ENCODE peak calls at places on chromosomes 12 and 14, in eight cellular contexts. One of them, this sample, is unnamed.

GRCh38 chr12:26831959-26832816 is 806 bp downstream of the ITPR2 start:
- DNase-seq in adipocyte: peak; percentile 80
- DNase-seq in lower leg skin: peak; percentile 51
- DNase-seq in heart left ventricle: peak; percentile 81
- DNase-seq in psoas muscle: peak; percentile 54
- DNase-seq in astrocyte of the spinal cord: peak; percentile 75
- DNase-seq in retinal pigment epithelial cell: no peak
- DNase-seq in GM06990: peak; percentile 83
- DNase-seq in this sample: peak; percentile 76

GRCh38 chr12:92055877-92056276 is 89.8 kb downstream of the BTG1 start:
- DNase-seq in lower leg skin: no peak
- DNase-seq in psoas muscle: no peak
- DNase-seq in GM06990: no peak
- DNase-seq in heart left ventricle: no peak
- DNase-seq in adipocyte: no peak
- DNase-seq in retinal pigment epithelial cell: no peak
- DNase-seq in astrocyte of the spinal cord: no peak
- DNase-seq in this sample: no peak

GRCh38 chr12:96889273-96889933 is 17.7 kb upstream of the NEDD1 start:
- DNase-seq in lower leg skin: no peak
- DNase-seq in psoas muscle: no peak
- DNase-seq in retinal pigment epithelial cell: peak; percentile 60
- DNase-seq in adipocyte: peak; percentile 62
- DNase-seq in heart left ventricle: no peak
- DNase-seq in astrocyte of the spinal cord: peak; percentile 64
- DNase-seq in GM06990: no peak
- DNase-seq in this sample: no peak

GRCh38 chr12:75115748-75116147 is 93.9 kb downstream of the KCNC2 start:
- DNase-seq in retinal pigment epithelial cell: no peak
- DNase-seq in psoas muscle: no peak
- DNase-seq in heart left ventricle: no peak
- DNase-seq in GM06990: no peak
- DNase-seq in lower leg skin: no peak
- DNase-seq in astrocyte of the spinal cord: no peak
- DNase-seq in adipocyte: no peak
- DNase-seq in this sample: no peak

GRCh38 chr12:106039242-106039641 is 99.5 kb downstream of the NUAK1 start:
- DNase-seq in astrocyte of the spinal cord: no peak
- DNase-seq in adipocyte: no peak
- DNase-seq in lower leg skin: no peak
- DNase-seq in retinal pigment epithelial cell: no peak
- DNase-seq in GM06990: no peak
- DNase-seq in psoas muscle: peak; percentile 28
- DNase-seq in heart left ventricle: no peak
- DNase-seq in this sample: no peak

GRCh38 chr12:6792522-6793201 is 3.3 kb downstream of the CD4 start:
- DNase-seq in psoas muscle: peak; percentile 39
- DNase-seq in lower leg skin: no peak
- DNase-seq in astrocyte of the spinal cord: peak; percentile 9
- DNase-seq in heart left ventricle: no peak
- DNase-seq in adipocyte: peak; percentile 3
- DNase-seq in retinal pigment epithelial cell: no peak
- DNase-seq in GM06990: no peak
- DNase-seq in this sample: no peak

GRCh38 chr14:52025310-52025709 is 36.0 kb downstream of the RTRAF start:
- DNase-seq in GM06990: no peak
- DNase-seq in adipocyte: peak; percentile 64
- DNase-seq in heart left ventricle: no peak
- DNase-seq in lower leg skin: no peak
- DNase-seq in retinal pigment epithelial cell: no peak
- DNase-seq in astrocyte of the spinal cord: peak; percentile 95
- DNase-seq in psoas muscle: no peak
- DNase-seq in this sample: peak; percentile 97

GRCh38 chr14:95519699-95520098 is 3.2 kb upstream of the SYNE3 start:
- DNase-seq in psoas muscle: peak; percentile 85
- DNase-seq in adipocyte: peak; percentile 95
- DNase-seq in retinal pigment epithelial cell: no peak
- DNase-seq in heart left ventricle: peak; percentile 78
- DNase-seq in astrocyte of the spinal cord: peak; percentile 81
- DNase-seq in GM06990: peak; percentile 55
- DNase-seq in lower leg skin: peak; percentile 89
- DNase-seq in this sample: peak; percentile 89

GRCh38 chr14:29925736-29926135 is 1.9 kb downstream of the PRKD1 start:
- DNase-seq in adipocyte: peak; percentile 36
- DNase-seq in GM06990: no peak
- DNase-seq in psoas muscle: no peak
- DNase-seq in astrocyte of the spinal cord: no peak
- DNase-seq in lower leg skin: no peak
- DNase-seq in heart left ventricle: no peak
- DNase-seq in retinal pigment epithelial cell: no peak
- DNase-seq in this sample: no peak

GRCh38 chr14:86934196-86934595 is 1058.8 kb downstream of the GALC start:
- DNase-seq in lower leg skin: no peak
- DNase-seq in GM06990: no peak
- DNase-seq in psoas muscle: no peak
- DNase-seq in astrocyte of the spinal cord: no peak
- DNase-seq in retinal pigment epithelial cell: no peak
- DNase-seq in adipocyte: no peak
- DNase-seq in heart left ventricle: no peak
- DNase-seq in this sample: no peak

GRCh38 chr14:58752782-58753181 is 115.0 kb downstream of the DACT1 start:
- DNase-seq in psoas muscle: peak; percentile 73
- DNase-seq in heart left ventricle: peak; percentile 88
- DNase-seq in adipocyte: no peak
- DNase-seq in lower leg skin: peak; percentile 72
- DNase-seq in GM06990: no peak
- DNase-seq in retinal pigment epithelial cell: peak; percentile 34
- DNase-seq in astrocyte of the spinal cord: no peak
- DNase-seq in this sample: no peak

GRCh38 chr12:47905313-47905730 is 528 bp upstream of the VDR start:
- DNase-seq in retinal pigment epithelial cell: no peak
- DNase-seq in lower leg skin: no peak
- DNase-seq in astrocyte of the spinal cord: peak; percentile 8
- DNase-seq in heart left ventricle: peak; percentile 74
- DNase-seq in adipocyte: peak; percentile 30
- DNase-seq in psoas muscle: peak; percentile 39
- DNase-seq in GM06990: peak; percentile 38
- DNase-seq in this sample: no peak

GRCh38 chr14:101442451-101442850 is 118.8 kb upstream of the DIO3 start:
- DNase-seq in psoas muscle: no peak
- DNase-seq in retinal pigment epithelial cell: no peak
- DNase-seq in GM06990: peak; percentile 21
- DNase-seq in lower leg skin: no peak
- DNase-seq in astrocyte of the spinal cord: no peak
- DNase-seq in adipocyte: no peak
- DNase-seq in heart left ventricle: no peak
- DNase-seq in this sample: no peak

GRCh38 chr14:23306412-23307145 is at the start of gene BCL2L2:
- DNase-seq in heart left ventricle: peak; percentile 94
- DNase-seq in adipocyte: peak; percentile 96
- DNase-seq in psoas muscle: peak; percentile 94
- DNase-seq in GM06990: peak; percentile 72
- DNase-seq in retinal pigment epithelial cell: peak; percentile 59
- DNase-seq in lower leg skin: peak; percentile 93
- DNase-seq in astrocyte of the spinal cord: peak; percentile 91
- DNase-seq in this sample: peak; percentile 94

GRCh38 chr12:27517961-27518668 is 5.9 kb upstream of the PPFIBP1 start:
- DNase-seq in psoas muscle: no peak
- DNase-seq in lower leg skin: no peak
- DNase-seq in adipocyte: no peak
- DNase-seq in astrocyte of the spinal cord: no peak
- DNase-seq in GM06990: no peak
- DNase-seq in heart left ventricle: no peak
- DNase-seq in retinal pigment epithelial cell: no peak
- DNase-seq in this sample: no peak

GRCh38 chr12:102167821-102168605 is 29.6 kb downstream of the PMCH start:
- DNase-seq in psoas muscle: no peak
- DNase-seq in retinal pigment epithelial cell: no peak
- DNase-seq in GM06990: peak; percentile 7
- DNase-seq in adipocyte: peak; percentile 56
- DNase-seq in lower leg skin: no peak
- DNase-seq in astrocyte of the spinal cord: peak; percentile 14
- DNase-seq in heart left ventricle: no peak
- DNase-seq in this sample: peak; percentile 40

GRCh38 chr14:29896354-29896768 is 31.3 kb downstream of the PRKD1 start:
- DNase-seq in heart left ventricle: no peak
- DNase-seq in adipocyte: no peak
- DNase-seq in retinal pigment epithelial cell: no peak
- DNase-seq in astrocyte of the spinal cord: no peak
- DNase-seq in lower leg skin: no peak
- DNase-seq in psoas muscle: no peak
- DNase-seq in GM06990: no peak
- DNase-seq in this sample: no peak

GRCh38 chr14:99517046-99517642 is 35.9 kb downstream of the CCNK start:
- DNase-seq in adipocyte: no peak
- DNase-seq in psoas muscle: no peak
- DNase-seq in lower leg skin: no peak
- DNase-seq in retinal pigment epithelial cell: no peak
- DNase-seq in astrocyte of the spinal cord: no peak
- DNase-seq in GM06990: no peak
- DNase-seq in heart left ventricle: peak; percentile 57
- DNase-seq in this sample: no peak

GRCh38 chr12:92134638-92135274 is 10.9 kb downstream of the BTG1 start:
- DNase-seq in GM06990: no peak
- DNase-seq in psoas muscle: no peak
- DNase-seq in retinal pigment epithelial cell: no peak
- DNase-seq in astrocyte of the spinal cord: peak; percentile 84
- DNase-seq in heart left ventricle: no peak
- DNase-seq in lower leg skin: no peak
- DNase-seq in adipocyte: peak; percentile 65
- DNase-seq in this sample: no peak

GRCh38 chr12:96502477-96502876 is 13.1 kb downstream of the CFAP54 start:
- DNase-seq in adipocyte: no peak
- DNase-seq in GM06990: peak; percentile 58
- DNase-seq in heart left ventricle: no peak
- DNase-seq in lower leg skin: no peak
- DNase-seq in psoas muscle: no peak
- DNase-seq in retinal pigment epithelial cell: no peak
- DNase-seq in astrocyte of the spinal cord: no peak
- DNase-seq in this sample: no peak

GRCh38 chr14:60506985-60507829 is 1.7 kb upstream of the SIX6 start:
- DNase-seq in heart left ventricle: no peak
- DNase-seq in psoas muscle: no peak
- DNase-seq in GM06990: no peak
- DNase-seq in astrocyte of the spinal cord: no peak
- DNase-seq in retinal pigment epithelial cell: no peak
- DNase-seq in adipocyte: no peak
- DNase-seq in lower leg skin: no peak
- DNase-seq in this sample: no peak

GRCh38 chr12:112219195-112219594 is 93.8 kb downstream of the TRAFD1 start:
- DNase-seq in GM06990: no peak
- DNase-seq in astrocyte of the spinal cord: no peak
- DNase-seq in lower leg skin: no peak
- DNase-seq in psoas muscle: no peak
- DNase-seq in heart left ventricle: no peak
- DNase-seq in retinal pigment epithelial cell: no peak
- DNase-seq in adipocyte: no peak
- DNase-seq in this sample: no peak

GRCh38 chr12:46430340-46430948 is 57.9 kb upstream of the SLC38A2 start:
- DNase-seq in adipocyte: peak; percentile 76
- DNase-seq in astrocyte of the spinal cord: peak; percentile 84
- DNase-seq in psoas muscle: no peak
- DNase-seq in retinal pigment epithelial cell: peak; percentile 55
- DNase-seq in lower leg skin: no peak
- DNase-seq in GM06990: peak; percentile 28
- DNase-seq in heart left ventricle: no peak
- DNase-seq in this sample: peak; percentile 91

GRCh38 chr12:68450947-68451260 is 118.7 kb upstream of the MDM1 start:
- DNase-seq in retinal pigment epithelial cell: no peak
- DNase-seq in lower leg skin: no peak
- DNase-seq in adipocyte: no peak
- DNase-seq in psoas muscle: no peak
- DNase-seq in heart left ventricle: no peak
- DNase-seq in astrocyte of the spinal cord: no peak
- DNase-seq in GM06990: peak; percentile 66
- DNase-seq in this sample: no peak
- H3K4me3 ChIP-seq in retinal pigment epithelial cell: no peak overlapping the region
- H3K4me3 ChIP-seq in lower leg skin: no peak overlapping the region
- H3K4me3 ChIP-seq in adipocyte: peak overlapping the region; percentile 49
- H3K4me3 ChIP-seq in psoas muscle: no peak overlapping the region
- H3K4me3 ChIP-seq in heart left ventricle: no peak overlapping the region
- H3K4me3 ChIP-seq in astrocyte of the spinal cord: no peak overlapping the region
- H3K4me3 ChIP-seq in GM06990: peak overlapping the region; percentile 61
- H3K4me3 ChIP-seq in this sample: no peak overlapping the region

GRCh38 chr12:108634225-108634795 is 616 bp upstream of the SELPLG start:
- DNase-seq in adipocyte: no peak
- DNase-seq in retinal pigment epithelial cell: no peak
- DNase-seq in heart left ventricle: no peak
- DNase-seq in astrocyte of the spinal cord: no peak
- DNase-seq in GM06990: no peak
- DNase-seq in psoas muscle: no peak
- DNase-seq in lower leg skin: no peak
- DNase-seq in this sample: no peak
- H3K4me3 ChIP-seq in adipocyte: no peak overlapping the region
- H3K4me3 ChIP-seq in retinal pigment epithelial cell: no peak overlapping the region
- H3K4me3 ChIP-seq in heart left ventricle: no peak overlapping the region
- H3K4me3 ChIP-seq in astrocyte of the spinal cord: no peak overlapping the region
- H3K4me3 ChIP-seq in GM06990: peak overlapping the region; percentile 34
- H3K4me3 ChIP-seq in psoas muscle: no peak overlapping the region
- H3K4me3 ChIP-seq in lower leg skin: no peak overlapping the region
- H3K4me3 ChIP-seq in this sample: no peak overlapping the region

DNA sequence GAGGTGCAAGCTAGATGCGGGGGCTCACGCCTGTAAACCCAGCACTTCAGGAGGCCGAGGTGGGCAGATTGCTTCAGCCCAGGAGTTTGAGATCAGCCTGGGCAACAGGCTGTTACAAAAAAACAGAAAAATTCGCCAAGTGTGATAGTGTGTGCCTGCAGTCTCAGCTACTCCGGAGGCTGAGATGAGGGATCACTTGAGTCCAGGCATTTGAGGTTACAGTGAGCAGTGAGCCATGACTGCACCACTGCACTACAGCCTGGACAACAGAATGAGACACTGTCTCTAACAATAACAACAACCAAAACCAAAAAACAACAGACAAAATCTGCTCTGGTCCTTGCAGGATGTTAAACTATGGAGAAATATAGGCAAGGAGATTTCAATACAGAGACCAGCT is 13.9 kb downstream of the BTBD7 start:
- DNase-seq in heart left ventricle: no peak
- DNase-seq in lower leg skin: no peak
- DNase-seq in adipocyte: peak; percentile 55
- DNase-seq in astrocyte of the spinal cord: no peak
- DNase-seq in retinal pigment epithelial cell: no peak
- DNase-seq in GM06990: no peak
- DNase-seq in psoas muscle: no peak
- DNase-seq in this sample: no peak
- H3K4me3 ChIP-seq in heart left ventricle: no peak overlapping the region
- H3K4me3 ChIP-seq in lower leg skin: no peak overlapping the region
- H3K4me3 ChIP-seq in adipocyte: no peak overlapping the region
- H3K4me3 ChIP-seq in astrocyte of the spinal cord: no peak overlapping the region
- H3K4me3 ChIP-seq in retinal pigment epithelial cell: no peak overlapping the region
- H3K4me3 ChIP-seq in GM06990: no peak overlapping the region
- H3K4me3 ChIP-seq in psoas muscle: no peak overlapping the region
- H3K4me3 ChIP-seq in this sample: no peak overlapping the region

DNA sequence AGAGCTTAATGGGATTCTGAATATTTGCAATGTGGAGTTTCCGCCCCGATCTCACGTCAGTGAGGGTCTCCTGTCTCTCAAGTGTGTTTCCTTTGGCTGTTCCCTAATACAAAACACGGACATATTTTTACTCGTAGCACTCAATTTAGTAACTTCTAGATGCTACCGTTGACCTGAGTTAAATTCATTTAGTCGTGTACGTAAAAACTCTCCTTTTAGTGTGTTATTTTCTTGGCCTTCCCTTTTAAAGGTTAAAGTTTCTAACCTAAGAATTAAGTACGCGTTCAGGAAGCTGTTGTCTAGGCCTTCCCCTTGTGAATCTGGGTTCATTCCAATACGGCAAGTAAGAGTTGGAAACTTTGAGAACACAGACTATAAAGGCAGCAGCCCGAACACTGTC is 64.4 kb downstream of the DDX51 start:
- DNase-seq in astrocyte of the spinal cord: no peak
- DNase-seq in psoas muscle: no peak
- DNase-seq in GM06990: no peak
- DNase-seq in heart left ventricle: no peak
- DNase-seq in lower leg skin: no peak
- DNase-seq in adipocyte: no peak
- DNase-seq in retinal pigment epithelial cell: no peak
- DNase-seq in this sample: no peak
- H3K4me3 ChIP-seq in astrocyte of the spinal cord: no peak overlapping the region
- H3K4me3 ChIP-seq in psoas muscle: no peak overlapping the region
- H3K4me3 ChIP-seq in GM06990: no peak overlapping the region
- H3K4me3 ChIP-seq in heart left ventricle: no peak overlapping the region
- H3K4me3 ChIP-seq in lower leg skin: no peak overlapping the region
- H3K4me3 ChIP-seq in adipocyte: no peak overlapping the region
- H3K4me3 ChIP-seq in retinal pigment epithelial cell: no peak overlapping the region
- H3K4me3 ChIP-seq in this sample: no peak overlapping the region